ENCODE peak calls at places on chromosome 4, in four cellular contexts. One of them, this sample, is unnamed.

GRCh38 chr4:89558147-89558546 is 250.5 kb upstream of the GPRIN3 start:
- DNase-seq in stimulated activated CD4-positive, alpha-beta T cell treated with anti-CD3 and anti-CD28 coated beads, Interleukin-15, amount 100 ng/mL, for 1 hour: no peak
- DNase-seq in stimulated activated CD8-positive, alpha-beta memory T cell treated with anti-CD3 and anti-CD28 coated beads, Interleukin-15, amount 100 ng/mL, for 24 hours: no peak
- DNase-seq in SHP77: no peak
- DNase-seq in this sample: no peak

GRCh38 chr4:152460488-152460887 is 75.4 kb downstream of the FBXW7 start:
- DNase-seq in stimulated activated CD4-positive, alpha-beta T cell treated with anti-CD3 and anti-CD28 coated beads, Interleukin-15, amount 100 ng/mL, for 1 hour: no peak
- DNase-seq in stimulated activated CD8-positive, alpha-beta memory T cell treated with anti-CD3 and anti-CD28 coated beads, Interleukin-15, amount 100 ng/mL, for 24 hours: no peak
- DNase-seq in SHP77: no peak
- DNase-seq in this sample: no peak

GRCh38 chr4:156963419-156963818 is 8.2 kb downstream of the PDGFC start:
- DNase-seq in stimulated activated CD4-positive, alpha-beta T cell treated with anti-CD3 and anti-CD28 coated beads, Interleukin-15, amount 100 ng/mL, for 1 hour: no peak
- DNase-seq in stimulated activated CD8-positive, alpha-beta memory T cell treated with anti-CD3 and anti-CD28 coated beads, Interleukin-15, amount 100 ng/mL, for 24 hours: no peak
- DNase-seq in SHP77: no peak
- DNase-seq in this sample: no peak

GRCh38 chr4:7929530-7929951 is 10.1 kb downstream of the AFAP1 start:
- DNase-seq in stimulated activated CD4-positive, alpha-beta T cell treated with anti-CD3 and anti-CD28 coated beads, Interleukin-15, amount 100 ng/mL, for 1 hour: no peak
- DNase-seq in stimulated activated CD8-positive, alpha-beta memory T cell treated with anti-CD3 and anti-CD28 coated beads, Interleukin-15, amount 100 ng/mL, for 24 hours: no peak
- DNase-seq in SHP77: no peak
- DNase-seq in this sample: no peak

GRCh38 chr4:179097741-179098140 is 1655.5 kb upstream of the AGA start:
- DNase-seq in stimulated activated CD4-positive, alpha-beta T cell treated with anti-CD3 and anti-CD28 coated beads, Interleukin-15, amount 100 ng/mL, for 1 hour: no peak
- DNase-seq in stimulated activated CD8-positive, alpha-beta memory T cell treated with anti-CD3 and anti-CD28 coated beads, Interleukin-15, amount 100 ng/mL, for 24 hours: no peak
- DNase-seq in SHP77: no peak
- DNase-seq in this sample: no peak

GRCh38 chr4:100945789-100946188 is 401.5 kb downstream of the PPP3CA start:
- DNase-seq in stimulated activated CD4-positive, alpha-beta T cell treated with anti-CD3 and anti-CD28 coated beads, Interleukin-15, amount 100 ng/mL, for 1 hour: no peak
- DNase-seq in stimulated activated CD8-positive, alpha-beta memory T cell treated with anti-CD3 and anti-CD28 coated beads, Interleukin-15, amount 100 ng/mL, for 24 hours: no peak
- DNase-seq in SHP77: no peak
- DNase-seq in this sample: no peak

GRCh38 chr4:166839615-166840251 is 394.6 kb downstream of the SPOCK3 start:
- DNase-seq in stimulated activated CD4-positive, alpha-beta T cell treated with anti-CD3 and anti-CD28 coated beads, Interleukin-15, amount 100 ng/mL, for 1 hour: no peak
- DNase-seq in stimulated activated CD8-positive, alpha-beta memory T cell treated with anti-CD3 and anti-CD28 coated beads, Interleukin-15, amount 100 ng/mL, for 24 hours: no peak
- DNase-seq in SHP77: no peak
- DNase-seq in this sample: no peak

GRCh38 chr4:8547108-8547911 is 32.9 kb upstream of the GPR78 start:
- DNase-seq in stimulated activated CD4-positive, alpha-beta T cell treated with anti-CD3 and anti-CD28 coated beads, Interleukin-15, amount 100 ng/mL, for 1 hour: no peak
- DNase-seq in stimulated activated CD8-positive, alpha-beta memory T cell treated with anti-CD3 and anti-CD28 coated beads, Interleukin-15, amount 100 ng/mL, for 24 hours: no peak
- DNase-seq in SHP77: no peak
- DNase-seq in this sample: no peak

GRCh38 chr4:1375761-1376322 is 28.8 kb downstream of the UVSSA start:
- DNase-seq in stimulated activated CD4-positive, alpha-beta T cell treated with anti-CD3 and anti-CD28 coated beads, Interleukin-15, amount 100 ng/mL, for 1 hour: no peak
- DNase-seq in stimulated activated CD8-positive, alpha-beta memory T cell treated with anti-CD3 and anti-CD28 coated beads, Interleukin-15, amount 100 ng/mL, for 24 hours: no peak
- DNase-seq in SHP77: no peak
- DNase-seq in this sample: peak; percentile 42